ENCODE peak calls at places on chromosomes 1 and 21, in seven cellular contexts. One of them, this sample, is unnamed.

GRCh38 chr1:220045356-220046051 is 801 bp downstream of the EPRS1 start:
- DNase-seq in lower lobe of right lung: no peak
- DNase-seq in astrocyte of the spinal cord: peak; percentile 40
- DNase-seq in WTC11: no peak
- DNase-seq in bronchial epithelial cell: peak; percentile 20
- DNase-seq in CD4-positive, alpha-beta T cell: no peak
- DNase-seq in cardiac muscle cell: no peak
- DNase-seq in this sample: peak; percentile 63

GRCh38 chr1:227257964-227258363 is 60.3 kb downstream of the CDC42BPA start:
- DNase-seq in lower lobe of right lung: no peak
- DNase-seq in astrocyte of the spinal cord: no peak
- DNase-seq in WTC11: peak; percentile 42
- DNase-seq in bronchial epithelial cell: no peak
- DNase-seq in CD4-positive, alpha-beta T cell: no peak
- DNase-seq in cardiac muscle cell: no peak
- DNase-seq in this sample: no peak

GRCh38 chr1:245229051-245229450 is 74.3 kb downstream of the KIF26B start:
- DNase-seq in lower lobe of right lung: no peak
- DNase-seq in astrocyte of the spinal cord: no peak
- DNase-seq in WTC11: no peak
- DNase-seq in bronchial epithelial cell: no peak
- DNase-seq in CD4-positive, alpha-beta T cell: no peak
- DNase-seq in cardiac muscle cell: no peak
- DNase-seq in this sample: no peak

GRCh38 chr1:66704177-66704880 is 47.9 kb upstream of the DYNLT5 start:
- DNase-seq in lower lobe of right lung: no peak
- DNase-seq in astrocyte of the spinal cord: peak; percentile 19
- DNase-seq in WTC11: no peak
- DNase-seq in bronchial epithelial cell: no peak
- DNase-seq in CD4-positive, alpha-beta T cell: no peak
- DNase-seq in cardiac muscle cell: no peak
- DNase-seq in this sample: no peak

GRCh38 chr1:44660176-44660575 is 14.1 kb downstream of the TMEM53 start:
- DNase-seq in lower lobe of right lung: peak; percentile 62
- DNase-seq in astrocyte of the spinal cord: peak; percentile 16
- DNase-seq in WTC11: no peak
- DNase-seq in bronchial epithelial cell: no peak
- DNase-seq in CD4-positive, alpha-beta T cell: no peak
- DNase-seq in cardiac muscle cell: peak; percentile 50
- DNase-seq in this sample: peak; percentile 39

GRCh38 chr1:154861607-154862094 is 8.4 kb downstream of the KCNN3 start:
- DNase-seq in lower lobe of right lung: no peak
- DNase-seq in astrocyte of the spinal cord: peak; percentile 25
- DNase-seq in WTC11: no peak
- DNase-seq in bronchial epithelial cell: no peak
- DNase-seq in CD4-positive, alpha-beta T cell: no peak
- DNase-seq in cardiac muscle cell: peak; percentile 64
- DNase-seq in this sample: peak; percentile 68

GRCh38 chr1:226974544-226975258 is 34.6 kb downstream of the COQ8A start:
- DNase-seq in lower lobe of right lung: no peak
- DNase-seq in astrocyte of the spinal cord: no peak
- DNase-seq in WTC11: no peak
- DNase-seq in bronchial epithelial cell: no peak
- DNase-seq in CD4-positive, alpha-beta T cell: no peak
- DNase-seq in cardiac muscle cell: peak; percentile 33
- DNase-seq in this sample: no peak

GRCh38 chr1:246788895-246789338 is 64.7 kb downstream of the SCCPDH start:
- DNase-seq in lower lobe of right lung: no peak
- DNase-seq in astrocyte of the spinal cord: no peak
- DNase-seq in WTC11: peak; percentile 44
- DNase-seq in bronchial epithelial cell: no peak
- DNase-seq in CD4-positive, alpha-beta T cell: no peak
- DNase-seq in cardiac muscle cell: peak; percentile 44
- DNase-seq in this sample: no peak

GRCh38 chr21:25214676-25215075 is 392.6 kb downstream of the MRPL39 start:
- DNase-seq in lower lobe of right lung: no peak
- DNase-seq in astrocyte of the spinal cord: no peak
- DNase-seq in WTC11: no peak
- DNase-seq in bronchial epithelial cell: no peak
- DNase-seq in CD4-positive, alpha-beta T cell: no peak
- DNase-seq in cardiac muscle cell: no peak
- DNase-seq in this sample: no peak

GRCh38 chr1:243447342-243447741 is 191.5 kb downstream of the SDCCAG8 start:
- DNase-seq in lower lobe of right lung: no peak
- DNase-seq in astrocyte of the spinal cord: peak; percentile 17
- DNase-seq in WTC11: no peak
- DNase-seq in bronchial epithelial cell: peak; percentile 72
- DNase-seq in CD4-positive, alpha-beta T cell: no peak
- DNase-seq in cardiac muscle cell: peak; percentile 62
- DNase-seq in this sample: peak; percentile 81

GRCh38 chr1:247402099-247402706 is 13.8 kb upstream of the NLRP3 start:
- DNase-seq in lower lobe of right lung: peak; percentile 62
- DNase-seq in astrocyte of the spinal cord: no peak
- DNase-seq in WTC11: no peak
- DNase-seq in bronchial epithelial cell: no peak
- DNase-seq in CD4-positive, alpha-beta T cell: no peak
- DNase-seq in cardiac muscle cell: no peak
- DNase-seq in this sample: peak; percentile 76

GRCh38 chr1:206772228-206773002 is at the start of gene IL10:
- DNase-seq in lower lobe of right lung: no peak
- DNase-seq in astrocyte of the spinal cord: no peak
- DNase-seq in WTC11: no peak
- DNase-seq in bronchial epithelial cell: no peak
- DNase-seq in CD4-positive, alpha-beta T cell: no peak
- DNase-seq in cardiac muscle cell: no peak
- DNase-seq in this sample: no peak

GRCh38 chr21:40120944-40121575 is 253.8 kb downstream of the PCP4 start:
- DNase-seq in lower lobe of right lung: no peak
- DNase-seq in astrocyte of the spinal cord: peak; percentile 33
- DNase-seq in WTC11: no peak
- DNase-seq in bronchial epithelial cell: peak; percentile 26
- DNase-seq in CD4-positive, alpha-beta T cell: no peak
- DNase-seq in cardiac muscle cell: peak; percentile 4
- DNase-seq in this sample: peak; percentile 7

GRCh38 chr1:69943030-69943429 is 262.3 kb downstream of the LRRC40 start:
- DNase-seq in lower lobe of right lung: no peak
- DNase-seq in astrocyte of the spinal cord: no peak
- DNase-seq in WTC11: no peak
- DNase-seq in bronchial epithelial cell: no peak
- DNase-seq in CD4-positive, alpha-beta T cell: no peak
- DNase-seq in cardiac muscle cell: no peak
- DNase-seq in this sample: no peak

GRCh38 chr1:12640237-12640957 is 3.5 kb upstream of the AADACL4 start:
- DNase-seq in lower lobe of right lung: no peak
- DNase-seq in astrocyte of the spinal cord: peak; percentile 24
- DNase-seq in WTC11: no peak
- DNase-seq in bronchial epithelial cell: no peak
- DNase-seq in CD4-positive, alpha-beta T cell: no peak
- DNase-seq in cardiac muscle cell: no peak
- DNase-seq in this sample: no peak

GRCh38 chr21:44423312-44423821 is 31.9 kb upstream of the LRRC3 start:
- DNase-seq in lower lobe of right lung: no peak
- DNase-seq in astrocyte of the spinal cord: no peak
- DNase-seq in WTC11: no peak
- DNase-seq in bronchial epithelial cell: no peak
- DNase-seq in CD4-positive, alpha-beta T cell: no peak
- DNase-seq in cardiac muscle cell: no peak
- DNase-seq in this sample: no peak

GRCh38 chr1:226616636-226617035 is 68.1 kb downstream of the STUM start:
- DNase-seq in lower lobe of right lung: no peak
- DNase-seq in astrocyte of the spinal cord: no peak
- DNase-seq in WTC11: no peak
- DNase-seq in bronchial epithelial cell: no peak
- DNase-seq in CD4-positive, alpha-beta T cell: no peak
- DNase-seq in cardiac muscle cell: no peak
- DNase-seq in this sample: no peak

GRCh38 chr1:32695098-32695904 is 7.3 kb downstream of the SYNC start:
- DNase-seq in lower lobe of right lung: peak; percentile 82
- DNase-seq in astrocyte of the spinal cord: peak; percentile 72
- DNase-seq in WTC11: no peak
- DNase-seq in bronchial epithelial cell: no peak
- DNase-seq in CD4-positive, alpha-beta T cell: no peak
- DNase-seq in cardiac muscle cell: peak; percentile 86
- DNase-seq in this sample: peak; percentile 24

GRCh38 chr21:32347351-32347750 is 45.5 kb downstream of the URB1 start:
- DNase-seq in lower lobe of right lung: no peak
- DNase-seq in astrocyte of the spinal cord: no peak
- DNase-seq in WTC11: no peak
- DNase-seq in bronchial epithelial cell: no peak
- DNase-seq in CD4-positive, alpha-beta T cell: no peak
- DNase-seq in cardiac muscle cell: no peak
- DNase-seq in this sample: no peak

GRCh38 chr1:83999316-83999819 is 436 bp upstream of the TTLL7 start:
- DNase-seq in lower lobe of right lung: peak; percentile 83
- DNase-seq in astrocyte of the spinal cord: peak; percentile 85
- DNase-seq in WTC11: no peak
- DNase-seq in bronchial epithelial cell: peak; percentile 44
- DNase-seq in CD4-positive, alpha-beta T cell: no peak
- DNase-seq in cardiac muscle cell: peak; percentile 81
- DNase-seq in this sample: peak; percentile 76

GRCh38 chr1:107430540-107431228 is 289.8 kb downstream of the NTNG1 start:
- DNase-seq in lower lobe of right lung: no peak
- DNase-seq in astrocyte of the spinal cord: peak; percentile 35
- DNase-seq in WTC11: peak; percentile 24
- DNase-seq in bronchial epithelial cell: peak; percentile 61
- DNase-seq in CD4-positive, alpha-beta T cell: no peak
- DNase-seq in cardiac muscle cell: peak; percentile 54
- DNase-seq in this sample: peak; percentile 70

GRCh38 chr1:26190373-26190987 is at the start of gene CATSPER4:
- DNase-seq in lower lobe of right lung: no peak
- DNase-seq in astrocyte of the spinal cord: no peak
- DNase-seq in WTC11: peak; percentile 79
- DNase-seq in bronchial epithelial cell: peak; percentile 42
- DNase-seq in CD4-positive, alpha-beta T cell: no peak
- DNase-seq in cardiac muscle cell: peak; percentile 47
- DNase-seq in this sample: peak; percentile 17
- TF ChIP-seq CTCF in lower lobe of right lung: no peak
- TF ChIP-seq CTCF in astrocyte of the spinal cord: peak; percentile 26
- TF ChIP-seq CTCF in WTC11: peak; percentile 20
- TF ChIP-seq CTCF in bronchial epithelial cell: peak; percentile 14
- TF ChIP-seq CTCF in CD4-positive, alpha-beta T cell: no peak
- TF ChIP-seq CTCF in cardiac muscle cell: no peak
- TF ChIP-seq CTCF in this sample: no peak

DNA sequence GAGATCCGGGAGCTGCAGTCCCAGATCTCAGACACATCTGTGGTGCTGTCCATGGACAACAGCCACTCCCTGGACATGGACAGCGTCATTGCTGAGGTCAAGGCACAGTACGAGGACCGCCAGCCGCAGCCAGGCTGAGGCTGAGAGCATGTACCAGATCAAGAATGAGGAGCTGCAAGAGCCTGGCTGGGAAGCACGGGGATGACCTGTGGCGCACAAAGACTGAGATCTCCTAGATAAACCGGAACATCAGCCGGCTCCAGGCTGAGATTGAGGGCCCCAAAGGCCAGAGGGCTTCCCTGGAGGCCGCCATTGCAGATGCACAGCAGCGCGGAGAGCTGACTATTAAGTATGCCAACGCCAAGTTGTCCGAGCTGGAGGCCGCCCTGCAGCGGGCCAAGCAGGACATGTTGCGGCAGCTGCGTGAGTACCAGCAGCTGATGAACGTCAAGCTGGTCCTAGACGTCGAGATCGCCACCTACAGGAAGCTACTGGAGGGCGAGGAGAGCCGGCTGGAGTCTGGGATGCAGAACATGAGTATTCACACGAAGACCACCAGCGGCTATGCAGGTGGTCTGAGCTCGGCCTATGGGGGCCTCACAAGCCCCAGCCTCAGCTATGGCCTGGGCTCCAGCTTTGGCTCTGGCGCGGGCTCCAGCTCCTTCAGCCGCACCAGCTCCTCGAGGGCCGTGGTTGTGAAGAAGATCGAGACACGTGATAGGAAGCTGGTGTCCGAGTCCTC is 25.5 kb downstream of the ETV3L start:
- DNase-seq in lower lobe of right lung: peak; percentile 82
- DNase-seq in astrocyte of the spinal cord: peak; percentile 44
- DNase-seq in WTC11: peak; percentile 83
- DNase-seq in bronchial epithelial cell: peak; percentile 69
- DNase-seq in CD4-positive, alpha-beta T cell: no peak
- DNase-seq in cardiac muscle cell: peak; percentile 84
- DNase-seq in this sample: peak; percentile 81
- TF ChIP-seq CTCF in lower lobe of right lung: peak; percentile 78
- TF ChIP-seq CTCF in astrocyte of the spinal cord: peak; percentile 73
- TF ChIP-seq CTCF in WTC11: peak; percentile 46
- TF ChIP-seq CTCF in bronchial epithelial cell: peak; percentile 79
- TF ChIP-seq CTCF in CD4-positive, alpha-beta T cell: no peak
- TF ChIP-seq CTCF in cardiac muscle cell: peak; percentile 68
- TF ChIP-seq CTCF in this sample: peak; percentile 60

GRCh38 chr1:208080396-208081276 is 163.5 kb downstream of the PLXNA2 start:
- DNase-seq in lower lobe of right lung: no peak
- DNase-seq in astrocyte of the spinal cord: no peak
- DNase-seq in WTC11: no peak
- DNase-seq in bronchial epithelial cell: no peak
- DNase-seq in CD4-positive, alpha-beta T cell: no peak
- DNase-seq in cardiac muscle cell: no peak
- DNase-seq in this sample: no peak

GRCh38 chr1:208083016-208083714 is 161.0 kb downstream of the PLXNA2 start:
- DNase-seq in lower lobe of right lung: no peak
- DNase-seq in astrocyte of the spinal cord: no peak
- DNase-seq in WTC11: no peak
- DNase-seq in bronchial epithelial cell: no peak
- DNase-seq in CD4-positive, alpha-beta T cell: no peak
- DNase-seq in cardiac muscle cell: no peak
- DNase-seq in this sample: no peak

GRCh38 chr1:208084220-208084619 is 160.0 kb downstream of the PLXNA2 start:
- DNase-seq in lower lobe of right lung: no peak
- DNase-seq in astrocyte of the spinal cord: no peak
- DNase-seq in WTC11: no peak
- DNase-seq in bronchial epithelial cell: no peak
- DNase-seq in CD4-positive, alpha-beta T cell: no peak
- DNase-seq in cardiac muscle cell: no peak
- DNase-seq in this sample: no peak

GRCh38 chr1:208083715-208084085 is 160.5 kb downstream of the PLXNA2 start:
- DNase-seq in lower lobe of right lung: no peak
- DNase-seq in astrocyte of the spinal cord: no peak
- DNase-seq in WTC11: no peak
- DNase-seq in bronchial epithelial cell: no peak
- DNase-seq in CD4-positive, alpha-beta T cell: no peak
- DNase-seq in cardiac muscle cell: no peak
- DNase-seq in this sample: no peak

GRCh38 chr1:208081972-208082371 is 162.2 kb downstream of the PLXNA2 start:
- DNase-seq in lower lobe of right lung: no peak
- DNase-seq in astrocyte of the spinal cord: peak; percentile 49
- DNase-seq in WTC11: no peak
- DNase-seq in bronchial epithelial cell: no peak
- DNase-seq in CD4-positive, alpha-beta T cell: no peak
- DNase-seq in cardiac muscle cell: no peak
- DNase-seq in this sample: no peak
- TF ChIP-seq CTCF in lower lobe of right lung: no peak
- TF ChIP-seq CTCF in astrocyte of the spinal cord: peak; percentile 51
- TF ChIP-seq CTCF in WTC11: no peak
- TF ChIP-seq CTCF in bronchial epithelial cell: no peak
- TF ChIP-seq CTCF in CD4-positive, alpha-beta T cell: no peak
- TF ChIP-seq CTCF in cardiac muscle cell: peak; percentile 17
- TF ChIP-seq CTCF in this sample: no peak

DNA sequence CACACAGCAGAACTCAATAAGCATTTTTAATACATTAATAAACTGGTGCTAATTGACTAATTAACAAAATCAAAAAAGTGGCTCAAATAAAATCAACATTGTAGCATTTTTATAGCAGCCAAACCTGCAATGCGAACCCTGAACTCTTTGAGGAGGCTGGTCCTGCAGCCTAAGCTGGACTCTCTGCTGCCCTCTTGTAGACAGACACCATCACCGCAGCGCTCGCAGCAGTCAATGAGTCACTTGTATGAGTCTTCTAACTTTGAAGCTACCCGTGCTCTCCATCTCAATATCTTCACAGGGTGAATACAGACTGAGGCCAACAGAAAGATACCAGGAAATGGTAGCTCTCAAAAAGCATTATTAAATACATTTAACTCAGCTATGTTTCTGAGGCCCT is 9.7 kb upstream of the KRTAP7-1 start:
- DNase-seq in lower lobe of right lung: no peak
- DNase-seq in astrocyte of the spinal cord: no peak
- DNase-seq in WTC11: peak; percentile 73
- DNase-seq in bronchial epithelial cell: peak; percentile 35
- DNase-seq in CD4-positive, alpha-beta T cell: no peak
- DNase-seq in cardiac muscle cell: peak; percentile 1
- DNase-seq in this sample: peak; percentile 58
- TF ChIP-seq CTCF in lower lobe of right lung: no peak
- TF ChIP-seq CTCF in astrocyte of the spinal cord: peak; percentile 19
- TF ChIP-seq CTCF in WTC11: peak; percentile 44
- TF ChIP-seq CTCF in bronchial epithelial cell: peak; percentile 46
- TF ChIP-seq CTCF in CD4-positive, alpha-beta T cell: no peak
- TF ChIP-seq CTCF in cardiac muscle cell: no peak
- TF ChIP-seq CTCF in this sample: peak; percentile 58